ENCODE peak calls at places on chromosomes 12 and 14, in ten cellular contexts. Q, O, H, R, J, S, U, I, T and G are unnamed samples.

GRCh38 chr14:101499513-101499912 is 61.8 kb upstream of the DIO3 start:
- DNase-seq in Q (no peak), O (no peak), H (no peak), R (no peak), J (no peak), S (no peak), U (no peak), I (no peak), T (peak), G (no peak)

GRCh38 chr12:86914716-86915115 is 658.5 kb upstream of the MGAT4C start:
- DNase-seq in Q (peak), O (no peak), H (no peak), R (peak), J (peak), S (peak), U (peak), I (no peak), T (peak), G (no peak)

GRCh38 chr12:52741378-52742195 is 35.6 kb downstream of the KRT76 start:
- DNase-seq in Q (peak), O (no peak), H (no peak), R (peak), J (peak), S (peak), U (peak), I (peak), T (peak), G (peak)

GRCh38 chr12:97921957-97922722 is 459.5 kb downstream of the RMST start:
- DNase-seq in Q (no peak), O (no peak), H (no peak), R (peak), J (peak), S (peak), U (peak), I (no peak), T (no peak), G (no peak)

GRCh38 chr12:74537126-74537706 is 419 bp upstream of the ATXN7L3B start:
- DNase-seq in Q (peak), O (no peak), H (no peak), R (peak), J (peak), S (peak), U (peak), I (peak), T (no peak), G (peak)

GRCh38 chr14:71711619-71712018 is 220.6 kb upstream of the RGS6 start:
- DNase-seq in Q (peak), O (no peak), H (peak), R (peak), J (peak), S (peak), U (peak), I (no peak), T (no peak), G (no peak)

GRCh38 chr12:124921200-124922008 is 7.0 kb upstream of the UBC start:
- DNase-seq in Q (peak), O (no peak), H (peak), R (peak), J (peak), S (peak), U (peak), I (peak), T (peak), G (peak)

GRCh38 chr12:131900397-131900796 is 6.0 kb downstream of the ULK1 start:
- DNase-seq in Q (no peak), O (no peak), H (no peak), R (no peak), J (no peak), S (no peak), U (no peak), I (no peak), T (no peak), G (no peak)

GRCh38 chr14:56491299-56492285 is 88.0 kb upstream of the TMEM260 start:
- DNase-seq in Q (peak), O (no peak), H (peak), R (peak), J (peak), S (peak), U (peak), I (peak), T (peak), G (peak)

GRCh38 chr12:96078281-96078761 is 42.9 kb upstream of the LTA4H start:
- DNase-seq in Q (no peak), O (no peak), H (no peak), R (no peak), J (peak), S (peak), U (no peak), I (no peak), T (no peak), G (no peak)

GRCh38 chr12:100359248-100359647 is 2.4 kb downstream of the SLC17A8 start:
- DNase-seq in Q (no peak), O (no peak), H (no peak), R (no peak), J (no peak), S (no peak), U (no peak), I (no peak), T (no peak), G (no peak)

GRCh38 chr12:124544311-124544970 is 23.0 kb downstream of the NCOR2 start:
- DNase-seq in Q (no peak), O (no peak), H (no peak), R (no peak), J (no peak), S (no peak), U (no peak), I (no peak), T (no peak), G (no peak)

GRCh38 chr14:32017587-32017986 is 59.5 kb upstream of the ARHGAP5 start:
- DNase-seq in Q (no peak), O (no peak), H (no peak), R (no peak), J (no peak), S (no peak), U (no peak), I (no peak), T (no peak), G (no peak)

GRCh38 chr14:30179381-30180130 is 251.9 kb upstream of the PRKD1 start:
- DNase-seq in Q (no peak), O (no peak), H (no peak), R (no peak), J (peak), S (peak), U (peak), I (no peak), T (no peak), G (no peak)

GRCh38 chr14:21796912-21797311 is 123.3 kb upstream of the OR4E1 start:
- DNase-seq in Q (no peak), O (no peak), H (no peak), R (peak), J (no peak), S (no peak), U (no peak), I (peak), T (peak), G (no peak)

GRCh38 chr14:36396798-36397197 is 76.4 kb upstream of the MBIP start:
- DNase-seq in Q (no peak), O (no peak), H (no peak), R (no peak), J (no peak), S (no peak), U (no peak), I (no peak), T (no peak), G (no peak)

GRCh38 chr14:90599748-90600507 is 203.1 kb downstream of the CALM1 start:
- DNase-seq in Q (peak), O (no peak), H (peak), R (no peak), J (peak), S (peak), U (peak), I (no peak), T (no peak), G (no peak)

GRCh38 chr14:26730929-26731618 is 133.2 kb upstream of the NOVA1 start:
- DNase-seq in Q (peak), O (no peak), H (peak), R (no peak), J (peak), S (peak), U (peak), I (peak), T (peak), G (no peak)

GRCh38 chr14:76776306-76777251 is 15.3 kb downstream of the VASH1 start:
- DNase-seq in Q (peak), O (no peak), H (no peak), R (no peak), J (no peak), S (no peak), U (no peak), I (peak), T (peak), G (no peak)

GRCh38 chr14:84750763-84751554 is 779.0 kb upstream of the FLRT2 start:
- DNase-seq in Q (no peak), O (no peak), H (no peak), R (peak), J (peak), S (peak), U (peak), I (no peak), T (no peak), G (no peak)

GRCh38 chr12:104516821-104517220 is 60.1 kb downstream of the CHST11 start:
- DNase-seq in Q (no peak), O (no peak), H (no peak), R (no peak), J (no peak), S (no peak), U (no peak), I (no peak), T (no peak), G (no peak)

GRCh38 chr14:20873370-20874177 is 17.6 kb upstream of the RNASE3 start:
- DNase-seq in Q (peak), O (peak), H (peak), R (peak), J (peak), S (peak), U (peak), I (peak), T (peak), G (peak)

GRCh38 chr14:51002406-51002984 is 58.2 kb upstream of the PYGL start:
- DNase-seq in Q (no peak), O (no peak), H (no peak), R (no peak), J (no peak), S (no peak), U (no peak), I (no peak), T (no peak), G (no peak)

GRCh38 chr12:65015850-65016249 is 105.3 kb downstream of the WIF1 start:
- DNase-seq in Q (no peak), O (no peak), H (no peak), R (no peak), J (no peak), S (no peak), U (no peak), I (no peak), T (no peak), G (no peak)

GRCh38 chr12:49767333-49767732 is 26.0 kb downstream of the TMBIM6 start:
- DNase-seq in Q (no peak), O (no peak), H (no peak), R (no peak), J (no peak), S (no peak), U (peak), I (no peak), T (peak), G (no peak)

GRCh38 chr14:30375280-30375892 is 183.6 kb upstream of the G2E3 start:
- DNase-seq in Q (peak), O (no peak), H (peak), R (peak), J (peak), S (peak), U (peak), I (peak), T (peak), G (peak)

GRCh38 chr12:115456946-115457689 is 773.1 kb upstream of the TBX3 start:
- DNase-seq in Q (peak), O (no peak), H (no peak), R (no peak), J (no peak), S (no peak), U (no peak), I (no peak), T (peak), G (peak)

GRCh38 chr12:48779869-48780268 is 9.0 kb downstream of the ADCY6 start:
- DNase-seq in Q (no peak), O (peak), H (no peak), R (peak), J (peak), S (peak), U (peak), I (no peak), T (no peak), G (no peak)

GRCh38 chr14:26598672-26599131 is 869 bp upstream of the NOVA1 start:
- DNase-seq in Q (no peak), O (no peak), H (no peak), R (no peak), J (peak), S (no peak), U (peak), I (no peak), T (no peak), G (no peak)

GRCh38 chr12:95212576-95212975 is 4.7 kb downstream of the FGD6 start:
- DNase-seq in Q (peak), O (no peak), H (no peak), R (no peak), J (peak), S (peak), U (peak), I (no peak), T (no peak), G (no peak)

GRCh38 chr14:60905930-60906329 is 74.9 kb downstream of the TRMT5 start:
- DNase-seq in Q (peak), O (no peak), H (no peak), R (no peak), J (no peak), S (peak), U (peak), I (no peak), T (no peak), G (no peak)

GRCh38 chr14:24416254-24416931 is 13.1 kb downstream of the CBLN3 start:
- DNase-seq in Q (no peak), O (no peak), H (no peak), R (no peak), J (no peak), S (no peak), U (no peak), I (no peak), T (no peak), G (no peak)

GRCh38 chr12:104764225-104765073 is 193.6 kb downstream of the SLC41A2 start:
- DNase-seq in Q (no peak), O (no peak), H (no peak), R (no peak), J (no peak), S (no peak), U (no peak), I (peak), T (no peak), G (peak)

GRCh38 chr14:72578514-72578913 is 315.4 kb downstream of the DPF3 start:
- DNase-seq in Q (no peak), O (no peak), H (no peak), R (no peak), J (no peak), S (no peak), U (no peak), I (no peak), T (no peak), G (no peak)

GRCh38 chr14:21913759-21914158 is 240.1 kb upstream of the OR4E1 start:
- DNase-seq in Q (peak), O (no peak), H (peak), R (peak), J (peak), S (peak), U (peak), I (peak), T (peak), G (peak)

GRCh38 chr14:69288001-69288771 is 28.2 kb downstream of the GALNT16 start:
- DNase-seq in Q (peak), O (no peak), H (peak), R (no peak), J (peak), S (peak), U (peak), I (no peak), T (peak), G (no peak)

GRCh38 chr12:13959131-13959734 is 22.2 kb downstream of the GRIN2B start:
- DNase-seq in Q (no peak), O (no peak), H (no peak), R (no peak), J (no peak), S (no peak), U (no peak), I (no peak), T (no peak), G (no peak)

GRCh38 chr12:101414533-101415119 is 7.1 kb upstream of the ARL1 start:
- DNase-seq in Q (peak), O (no peak), H (peak), R (peak), J (peak), S (peak), U (peak), I (peak), T (peak), G (peak)

GRCh38 chr12:6430124-6430989 is 14.4 kb upstream of the CD27 start:
- DNase-seq in Q (peak), O (peak), H (peak), R (peak), J (peak), S (peak), U (peak), I (peak), T (peak), G (peak)

GRCh38 chr12:990649-991349 is at the start of gene ERC1:
- DNase-seq in Q (peak), O (peak), H (peak), R (peak), J (peak), S (peak), U (peak), I (peak), T (peak), G (peak)

GRCh38 chr12:82866227-82866803 is 179.6 kb downstream of the TMTC2 start:
- DNase-seq in Q (no peak), O (no peak), H (no peak), R (no peak), J (no peak), S (no peak), U (no peak), I (no peak), T (no peak), G (no peak)

GRCh38 chr12:82862876-82863649 is 176.4 kb downstream of the TMTC2 start:
- DNase-seq in Q (peak), O (no peak), H (no peak), R (no peak), J (no peak), S (no peak), U (no peak), I (no peak), T (no peak), G (no peak)

GRCh38 chr12:82870825-82871377 is 184.2 kb downstream of the TMTC2 start:
- DNase-seq in Q (no peak), O (no peak), H (no peak), R (no peak), J (no peak), S (no peak), U (no peak), I (no peak), T (no peak), G (no peak)

GRCh38 chr12:82866946-82867345 is 180.2 kb downstream of the TMTC2 start:
- DNase-seq in Q (no peak), O (no peak), H (no peak), R (no peak), J (no peak), S (no peak), U (no peak), I (no peak), T (no peak), G (no peak)

DNA sequence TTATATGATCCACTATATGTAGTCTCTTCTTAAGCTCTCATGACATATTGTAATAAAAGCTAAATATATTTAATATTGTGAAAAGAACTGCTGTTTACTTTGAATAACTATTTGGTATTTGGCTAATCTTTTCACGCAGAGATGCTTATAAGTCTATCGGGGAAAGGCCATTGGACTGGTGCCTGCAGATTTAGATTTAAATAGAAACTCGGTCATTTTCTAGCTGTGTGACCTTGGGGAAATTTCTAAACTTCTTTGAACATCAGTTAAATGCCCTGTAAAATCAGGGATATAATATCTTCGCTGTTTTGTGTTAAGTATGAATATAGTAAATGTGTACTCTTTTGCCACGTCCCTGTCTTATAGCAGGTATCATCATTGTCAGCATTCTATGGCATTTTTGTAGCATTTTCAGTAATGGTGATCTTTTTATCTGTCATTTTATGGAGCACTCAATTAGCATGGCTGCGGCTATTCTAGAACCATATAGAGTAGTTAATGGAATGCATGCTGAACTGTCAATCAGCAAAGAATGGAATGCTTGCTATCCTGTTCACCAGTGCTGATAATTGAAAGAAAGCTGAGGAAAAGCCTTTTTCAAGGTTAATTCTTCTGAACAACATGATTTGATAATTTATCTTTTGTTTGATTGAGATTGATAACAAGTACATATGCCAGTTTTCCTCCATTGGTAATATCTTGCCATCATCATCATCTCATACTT is 181.2 kb downstream of the TMTC2 start:
- DNase-seq in Q (no peak), O (no peak), H (no peak), R (peak), J (no peak), S (no peak), U (no peak), I (no peak), T (no peak), G (no peak)
- H3K4me3 ChIP-seq in Q (no peak), O (no peak), H (no peak), R (no peak), J (no peak), S (no peak), U (no peak), I (no peak), T (no peak), G (no peak)

GRCh38 chr12:70692681-70693288 is 55.6 kb upstream of the PTPRB start:
- DNase-seq in Q (peak), O (no peak), H (no peak), R (peak), J (peak), S (peak), U (peak), I (peak), T (no peak), G (no peak)
- TF ChIP-seq CTCF in Q (peak), O (peak), H (peak), R (peak), J (peak), S (peak), U (peak), I (peak), T (peak), G (peak)

DNA sequence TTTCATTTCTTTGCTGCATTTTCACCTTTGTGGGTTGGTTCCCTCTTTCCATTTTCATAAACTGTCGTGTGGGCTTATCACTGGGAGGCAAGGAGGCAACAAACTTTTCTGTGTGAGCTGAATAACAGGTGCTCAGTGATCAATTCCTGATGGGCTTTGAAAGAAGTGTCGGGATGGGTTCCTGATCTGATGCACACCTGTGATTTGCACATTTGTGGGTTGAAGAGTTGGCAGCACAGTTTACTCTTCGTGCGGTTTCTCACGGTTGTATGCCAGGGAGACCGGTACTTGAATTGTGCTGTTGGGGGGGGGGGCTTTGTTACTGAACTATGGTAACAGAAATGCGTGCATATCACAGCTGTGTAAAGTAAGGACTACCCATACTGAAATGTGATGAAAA is 16.0 kb upstream of the ASPG start:
- DNase-seq in Q (no peak), O (no peak), H (no peak), R (no peak), J (no peak), S (no peak), U (no peak), I (no peak), T (no peak), G (no peak)
- H3K4me3 ChIP-seq in Q (no peak), O (no peak), H (no peak), R (no peak), J (no peak), S (no peak), U (no peak), I (no peak), T (no peak), G (no peak)

GRCh38 chr12:45178771-45179170 is 37.1 kb upstream of the ANO6 start:
- DNase-seq in Q (no peak), O (no peak), H (no peak), R (no peak), J (no peak), S (no peak), U (no peak), I (no peak), T (no peak), G (no peak)

GRCh38 chr12:45182511-45182910 is 33.4 kb upstream of the ANO6 start:
- DNase-seq in Q (no peak), O (no peak), H (no peak), R (no peak), J (no peak), S (peak), U (no peak), I (no peak), T (no peak), G (no peak)

GRCh38 chr12:45184145-45184958 is 31.5 kb upstream of the ANO6 start:
- DNase-seq in Q (no peak), O (no peak), H (no peak), R (no peak), J (no peak), S (no peak), U (no peak), I (no peak), T (no peak), G (no peak)

GRCh38 chr12:45186762-45187161 is 29.1 kb upstream of the ANO6 start:
- DNase-seq in Q (no peak), O (no peak), H (no peak), R (no peak), J (no peak), S (no peak), U (no peak), I (peak), T (no peak), G (no peak)

GRCh38 chr12:45183263-45183662 is 32.6 kb upstream of the ANO6 start:
- DNase-seq in Q (peak), O (no peak), H (no peak), R (no peak), J (peak), S (peak), U (peak), I (peak), T (no peak), G (no peak)
- TF ChIP-seq CTCF in Q (peak), O (peak), H (peak), R (peak), J (peak), S (peak), U (peak), I (peak), T (peak), G (no peak)

GRCh38 chr12:79451988-79452387 is 238.8 kb downstream of the PAWR start:
- DNase-seq in Q (peak), O (peak), H (peak), R (peak), J (peak), S (peak), U (peak), I (no peak), T (no peak), G (no peak)
- H3K4me3 ChIP-seq in Q (no peak), O (peak), H (no peak), R (no peak), J (no peak), S (peak), U (no peak), I (no peak), T (no peak), G (no peak)